ENCODE peak calls at places on chromosomes 5 and 9, in six cellular contexts. N, H, X, M, Q and S are unnamed samples.

GRCh38 chr9:103681435-103681834 is 412.7 kb upstream of the SMC2 start:
- DNase-seq in N (no peak), H (no peak), X (no peak), M (no peak), Q (no peak), S (no peak)

GRCh38 chr9:111944467-111944866 is 47.9 kb downstream of the UGCG start:
- DNase-seq in N (no peak), H (no peak), X (no peak), M (peak), Q (no peak), S (no peak)

GRCh38 chr9:131423171-131423581 is 29.3 kb downstream of the PRRC2B start:
- DNase-seq in N (peak), H (no peak), X (peak), M (peak), Q (peak), S (peak)

GRCh38 chr5:94064025-94064424 is 322.6 kb upstream of the POU5F2 start:
- DNase-seq in N (no peak), H (no peak), X (no peak), M (no peak), Q (no peak), S (no peak)

GRCh38 chr5:33997331-33997983 is 10.4 kb downstream of the AMACR start:
- DNase-seq in N (peak), H (no peak), X (peak), M (peak), Q (peak), S (no peak)

GRCh38 chr5:67677422-67677970 is 480.9 kb upstream of the CD180 start:
- DNase-seq in N (no peak), H (no peak), X (no peak), M (no peak), Q (no peak), S (no peak)

GRCh38 chr9:121206516-121207370 is 5.1 kb upstream of the RAB14 start:
- DNase-seq in N (no peak), H (no peak), X (no peak), M (peak), Q (no peak), S (no peak)

GRCh38 chr9:128061305-128061704 is 5.8 kb downstream of the NAIF1 start:
- DNase-seq in N (no peak), H (no peak), X (no peak), M (no peak), Q (no peak), S (no peak)

GRCh38 chr9:76699966-76700365 is 64.3 kb upstream of the PCA3 start:
- DNase-seq in N (no peak), H (no peak), X (no peak), M (peak), Q (no peak), S (no peak)

GRCh38 chr9:100473271-100474081 is 527 bp downstream of the TMEFF1 start:
- DNase-seq in N (no peak), H (peak), X (peak), M (peak), Q (peak), S (peak)

GRCh38 chr9:22395585-22396205 is 50.9 kb upstream of the DMRTA1 start:
- DNase-seq in N (no peak), H (no peak), X (peak), M (peak), Q (no peak), S (no peak)

GRCh38 chr9:5557606-5558587 is 47.6 kb downstream of the PDCD1LG2 start:
- DNase-seq in N (peak), H (no peak), X (no peak), M (no peak), Q (peak), S (no peak)

GRCh38 chr5:151671979-151672378 is 14.7 kb downstream of the SPARC start:
- DNase-seq in N (no peak), H (no peak), X (no peak), M (peak), Q (no peak), S (no peak)

GRCh38 chr5:89010512-89010911 is 127.5 kb upstream of the MEF2C start:
- DNase-seq in N (no peak), H (no peak), X (no peak), M (no peak), Q (no peak), S (no peak)

GRCh38 chr9:98318041-98318790 is 62.8 kb upstream of the TBC1D2 start:
- DNase-seq in N (no peak), H (no peak), X (no peak), M (no peak), Q (no peak), S (no peak)

GRCh38 chr9:97419315-97419867 is 7.5 kb downstream of the TDRD7 start:
- DNase-seq in N (no peak), H (no peak), X (no peak), M (peak), Q (no peak), S (no peak)

GRCh38 chr5:132095077-132095744 is 21.6 kb downstream of the CSF2 start:
- DNase-seq in N (no peak), H (no peak), X (no peak), M (no peak), Q (no peak), S (no peak)

GRCh38 chr9:79641055-79641454 is 69.3 kb downstream of the TLE4 start:
- DNase-seq in N (no peak), H (no peak), X (no peak), M (no peak), Q (no peak), S (no peak)

GRCh38 chr5:82413302-82414042 is 135.3 kb upstream of the RPS23 start:
- DNase-seq in N (no peak), H (no peak), X (no peak), M (peak), Q (no peak), S (no peak)

GRCh38 chr5:152271420-152271819 is 133.7 kb downstream of the NMUR2 start:
- DNase-seq in N (no peak), H (no peak), X (peak), M (no peak), Q (peak), S (no peak)

GRCh38 chr5:135705230-135705631 is 126.4 kb upstream of the CXCL14 start:
- DNase-seq in N (no peak), H (no peak), X (no peak), M (peak), Q (peak), S (no peak)

GRCh38 chr9:88749420-88749819 is 214.4 kb downstream of the NXNL2 start:
- DNase-seq in N (no peak), H (no peak), X (no peak), M (peak), Q (no peak), S (no peak)

DNA sequence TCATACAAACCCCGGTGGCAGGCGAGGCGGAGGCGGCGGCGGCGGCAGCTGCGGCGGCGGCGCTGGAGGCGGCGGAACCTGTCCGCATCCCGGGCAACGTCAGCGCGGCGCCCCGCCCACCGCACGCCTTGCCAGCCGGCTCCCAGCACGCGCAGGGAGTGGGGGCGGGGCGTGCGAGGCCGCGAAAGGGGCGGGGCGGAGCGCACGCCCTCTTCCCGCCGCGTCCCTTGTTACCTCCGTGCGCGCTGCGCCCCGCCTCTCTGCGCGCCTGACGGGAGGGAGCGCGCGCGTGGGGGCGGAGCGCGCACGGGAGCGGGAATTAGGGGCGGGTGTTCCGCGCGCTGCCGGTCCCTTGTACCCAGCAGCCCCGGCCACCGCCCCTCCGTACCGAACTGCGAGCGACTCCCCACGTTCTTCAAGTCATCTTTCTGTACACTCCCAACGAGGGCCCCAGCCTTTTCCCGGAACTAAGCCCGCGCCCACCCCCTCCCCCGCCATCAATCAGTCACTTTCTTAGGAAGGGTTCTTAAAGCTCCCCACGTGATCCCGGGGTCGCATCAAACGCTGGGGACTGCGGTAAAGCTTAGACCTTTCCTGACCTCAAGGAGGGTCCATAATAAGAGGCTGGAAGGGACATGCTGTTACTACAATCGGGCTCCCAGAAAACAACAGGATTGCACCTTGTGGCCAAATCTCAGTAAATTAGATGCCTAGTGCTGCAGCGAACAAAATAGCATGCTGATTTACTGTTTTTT is at the start of gene AGTPBP1:
- DNase-seq in N (peak), H (peak), X (peak), M (peak), Q (peak), S (peak)
- TF ChIP-seq POLR2A in N (peak), H (peak), X (peak), M (no peak), Q (peak), S (no peak)

GRCh38 chr5:119808474-119808873 is 179.1 kb downstream of the FAM170A start:
- DNase-seq in N (no peak), H (no peak), X (peak), M (no peak), Q (no peak), S (no peak)

GRCh38 chr5:119814655-119815054 is 185.3 kb downstream of the FAM170A start:
- DNase-seq in N (no peak), H (no peak), X (no peak), M (no peak), Q (no peak), S (no peak)

GRCh38 chr5:119808024-119808423 is 178.7 kb downstream of the FAM170A start:
- DNase-seq in N (no peak), H (no peak), X (no peak), M (no peak), Q (no peak), S (no peak)

GRCh38 chr5:119811443-119811842 is 182.1 kb downstream of the FAM170A start:
- DNase-seq in N (no peak), H (no peak), X (no peak), M (no peak), Q (no peak), S (no peak)

GRCh38 chr5:119810217-119810616 is 180.9 kb downstream of the FAM170A start:
- DNase-seq in N (no peak), H (no peak), X (no peak), M (no peak), Q (no peak), S (no peak)
- TF ChIP-seq POLR2A in N (no peak), H (no peak), X (no peak), M (no peak), Q (no peak), S (no peak)

DNA sequence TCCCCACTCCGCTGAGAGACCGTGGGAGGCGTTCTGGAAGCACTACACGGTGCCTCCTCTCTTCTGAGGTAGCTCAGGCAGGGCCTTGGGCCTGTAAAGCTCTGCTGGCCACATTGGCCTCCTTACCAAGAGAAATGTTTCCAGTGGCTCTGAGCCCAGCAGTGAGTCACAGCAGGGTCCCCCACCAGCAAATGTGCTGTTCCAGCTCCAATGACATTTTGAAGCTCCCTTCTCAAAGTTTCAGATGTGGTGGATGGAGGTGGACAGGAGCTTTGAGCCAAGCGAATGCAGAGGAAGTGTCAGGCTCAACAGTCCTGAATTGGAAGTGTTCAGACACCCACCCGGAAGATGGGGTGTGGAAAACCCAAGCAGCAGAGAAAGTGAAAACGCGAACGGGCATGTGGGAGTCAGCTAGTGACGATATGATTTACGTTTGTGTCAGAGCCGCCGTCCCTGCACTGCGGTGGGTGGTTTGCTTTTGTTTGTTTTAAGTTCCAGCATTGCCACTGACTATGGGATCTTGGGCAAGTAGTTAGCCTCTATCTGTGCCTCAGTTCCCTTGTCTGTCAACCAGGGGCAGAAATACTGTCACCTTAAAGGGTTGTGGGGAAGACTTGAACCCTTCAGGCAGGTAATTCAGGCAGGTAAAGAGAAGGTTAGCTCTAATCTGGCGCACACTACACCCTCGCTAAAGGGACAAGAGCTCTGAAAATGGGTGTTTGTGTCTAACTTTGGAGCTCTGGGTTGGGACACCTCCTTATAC is 38.2 kb downstream of the C5orf15 start:
- DNase-seq in N (no peak), H (no peak), X (no peak), M (peak), Q (no peak), S (no peak)
- TF ChIP-seq POLR2A in N (no peak), H (no peak), X (no peak), M (no peak), Q (no peak), S (peak)

DNA sequence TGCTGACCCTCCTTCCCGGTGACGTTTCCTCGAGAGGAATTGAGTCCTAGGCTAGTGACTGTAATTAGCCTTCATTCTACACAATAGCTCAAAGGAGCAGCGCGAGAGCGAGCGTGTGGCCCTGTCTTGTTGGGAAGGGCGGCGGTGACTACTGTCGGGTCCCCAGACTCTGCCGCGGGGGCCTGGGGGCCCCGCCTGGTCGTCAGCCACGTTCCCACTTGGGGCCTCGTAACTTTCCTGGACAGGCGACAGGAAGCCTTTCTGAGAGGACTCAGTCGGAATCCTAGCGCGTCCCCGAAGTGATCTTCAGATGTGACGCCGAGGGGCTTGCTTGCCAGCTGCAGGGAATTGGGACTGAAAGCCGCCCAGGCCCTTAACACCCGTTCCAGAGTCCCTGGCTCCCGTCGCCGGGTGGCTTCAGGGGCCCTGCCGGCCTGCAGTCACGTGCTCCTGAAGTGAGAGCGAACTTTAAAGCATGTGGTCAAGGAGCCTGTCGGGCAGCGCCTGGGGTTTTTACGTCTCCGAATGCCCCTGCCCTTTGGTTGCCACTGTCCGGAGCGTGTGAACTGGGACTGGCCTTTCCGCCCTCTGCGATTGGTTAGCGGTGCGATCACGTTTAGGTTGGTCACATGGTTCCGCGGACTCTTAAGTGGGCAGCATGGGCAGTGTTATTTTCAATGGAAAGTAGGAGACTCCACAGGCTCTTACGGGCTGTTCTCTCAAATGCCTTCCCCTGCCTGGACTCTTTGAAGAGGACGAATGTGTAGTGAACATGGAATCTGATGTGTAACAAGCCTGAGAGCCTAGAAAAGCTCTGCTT is 1.7 kb downstream of the VLDLR start:
- DNase-seq in N (peak), H (peak), X (peak), M (peak), Q (peak), S (peak)
- TF ChIP-seq POLR2A in N (peak), H (no peak), X (peak), M (no peak), Q (peak), S (no peak)

DNA sequence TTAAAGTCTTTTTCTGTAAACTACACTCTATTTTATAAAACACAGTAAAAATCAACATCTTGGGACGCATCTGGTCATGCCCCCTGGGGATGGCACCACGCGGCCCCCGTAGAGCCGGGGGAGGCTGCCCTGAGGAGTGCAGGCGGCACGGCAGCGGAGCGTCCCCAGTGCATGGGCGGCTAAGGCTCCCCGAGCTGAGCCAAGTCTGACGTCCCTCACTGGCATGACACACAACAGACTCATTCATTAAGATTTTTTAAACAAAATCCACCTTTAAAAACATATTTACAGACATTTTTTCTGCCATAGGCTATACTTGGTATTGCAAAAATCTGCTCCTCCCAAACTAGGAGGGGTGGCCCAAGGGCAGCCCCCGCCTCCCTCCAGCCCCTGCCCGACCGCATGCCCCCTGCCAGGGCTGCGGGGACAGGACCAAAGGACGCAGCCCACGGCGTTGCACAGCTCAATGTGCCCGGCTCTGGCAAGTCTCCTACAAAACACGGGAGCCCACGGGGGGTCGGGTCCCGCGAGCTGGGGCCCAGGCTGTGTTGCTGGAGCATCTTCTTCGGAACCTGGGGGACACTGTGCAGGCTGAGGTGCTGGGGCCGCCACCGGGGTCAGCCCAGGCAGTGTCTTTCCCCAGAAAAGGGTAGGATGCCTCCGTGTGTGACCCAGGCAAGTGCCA is 11.8 kb upstream of the SEC16A start:
- DNase-seq in N (no peak), H (peak), X (no peak), M (no peak), Q (no peak), S (no peak)
- TF ChIP-seq POLR2A in N (no peak), H (no peak), X (no peak), M (no peak), Q (no peak), S (no peak)